ENCODE peak calls at places on chromosomes 11 and 22, in seven cellular contexts. O is stimulated activated naive B cell treated with anti-CD40 and anti-IgM and Interleukin-4, amounts not matched to agents 10 μg/mL and 1 μg/mL and 100 μg/mL, for 72 hours; S is DMS153; X is activated CD4-positive, alpha-beta T cell treated with anti-CD3 and anti-CD28 coated beads for 4 hours; F is GM06990; M is dermis microvascular lymphatic vessel endothelial cell; P is mesenchymal stem cell. V is an unnamed sample.

GRCh38 chr11:68863553-68864265 is 22.0 kb upstream of the CPT1A start:
- DNase-seq in O (no peak), S (no peak), X (no peak), F (no peak), M (no peak), P (no peak), V (no peak)

GRCh38 chr11:76132268-76132667 is 74.0 kb downstream of the WNT11 start:
- DNase-seq in O (no peak), S (no peak), X (no peak), F (no peak), M (no peak), P (no peak), V (no peak)

GRCh38 chr11:6321961-6322362 is 1.7 kb upstream of the CAVIN3 start:
- DNase-seq in O (no peak), S (peak; percentile 56), X (no peak), F (no peak), M (no peak), P (peak; percentile 75), V (peak; percentile 74)

GRCh38 chr11:132430352-132431091 is 1060.1 kb downstream of the NTM start:
- DNase-seq in O (no peak), S (no peak), X (no peak), F (no peak), M (no peak), P (no peak), V (peak; percentile 38)

GRCh38 chr22:44411226-44412135 is 86.6 kb downstream of the RTL6 start:
- DNase-seq in O (no peak), S (no peak), X (no peak), F (no peak), M (no peak), P (no peak), V (no peak)

GRCh38 chr22:36368359-36368983 is 19.3 kb downstream of the MYH9 start:
- DNase-seq in O (no peak), S (no peak), X (no peak), F (no peak), M (peak; percentile 64), P (peak; percentile 73), V (no peak)

GRCh38 chr11:130639369-130639768 is 190.9 kb downstream of the ADAMTS15 start:
- DNase-seq in O (no peak), S (no peak), X (no peak), F (no peak), M (no peak), P (no peak), V (no peak)

GRCh38 chr11:86818466-86819282 is 18.3 kb downstream of the PRSS23 start:
- DNase-seq in O (no peak), S (peak; percentile 49), X (no peak), F (no peak), M (peak; percentile 67), P (peak; percentile 83), V (peak; percentile 29)

GRCh38 chr22:17770180-17771077 is 3.8 kb downstream of the BID start:
- DNase-seq in O (no peak), S (no peak), X (no peak), F (no peak), M (no peak), P (no peak), V (no peak)